ENCODE peak calls at places on chromosomes 6 and 20, in eight cellular contexts. E is astrocyte of the spinal cord, Y is GM12865, K is OCI-LY7, O is ovary, U is fibroblast of mammary gland, Z is right atrium auricular region, L is fibroblast of lung. H is an unnamed sample.

GRCh38 chr6:30881392-30881986 is 2.8 kb upstream of the DDR1 start:
- DNase-seq in E (no peak), Y (no peak), K (no peak), O (no peak), U (no peak), Z (no peak), L (no peak), H (no peak)

GRCh38 chr6:159044899-159045727 is at the start of gene TAGAP:
- DNase-seq in E (no peak), Y (peak; percentile 90), K (peak; percentile 96), O (peak; percentile 46), U (no peak), Z (peak; percentile 79), L (no peak), H (no peak)

GRCh38 chr20:5100684-5101347 is 18.9 kb downstream of the PCNA start:
- DNase-seq in E (peak; percentile 58), Y (peak; percentile 68), K (peak; percentile 70), O (peak; percentile 66), U (peak; percentile 69), Z (peak; percentile 86), L (peak; percentile 52), H (peak; percentile 34)

GRCh38 chr6:44932651-44933091 is 395.5 kb upstream of the RUNX2 start:
- DNase-seq in E (no peak), Y (no peak), K (no peak), O (no peak), U (no peak), Z (no peak), L (no peak), H (no peak)

GRCh38 chr6:162625846-162626540 is 101.6 kb downstream of the PRKN start:
- DNase-seq in E (no peak), Y (no peak), K (no peak), O (no peak), U (peak; percentile 13), Z (no peak), L (no peak), H (no peak)

GRCh38 chr6:26478100-26478984 is 20.6 kb downstream of the BTN2A1 start:
- DNase-seq in E (no peak), Y (no peak), K (no peak), O (no peak), U (no peak), Z (no peak), L (no peak), H (no peak)

GRCh38 chr20:21523895-21524294 is 10.0 kb upstream of the NKX2-2 start:
- DNase-seq in E (no peak), Y (no peak), K (no peak), O (no peak), U (no peak), Z (no peak), L (no peak), H (no peak)

GRCh38 chr6:5457983-5458683 is 196.8 kb downstream of the FARS2 start:
- DNase-seq in E (no peak), Y (no peak), K (no peak), O (no peak), U (no peak), Z (no peak), L (no peak), H (peak; percentile 99)

GRCh38 chr6:159311618-159312017 is 142.4 kb downstream of the FNDC1 start:
- DNase-seq in E (no peak), Y (peak; percentile 14), K (peak; percentile 52), O (no peak), U (no peak), Z (no peak), L (peak; percentile 14), H (no peak)

GRCh38 chr6:3929281-3929798 is 80.2 kb downstream of the FAM50B start:
- DNase-seq in E (no peak), Y (no peak), K (no peak), O (peak; percentile 50), U (peak; percentile 93), Z (no peak), L (peak; percentile 86), H (no peak)

GRCh38 chr6:31882344-31882743 is 3.5 kb upstream of the SLC44A4 start:
- DNase-seq in E (no peak), Y (no peak), K (no peak), O (peak; percentile 38), U (peak; percentile 60), Z (no peak), L (peak; percentile 31), H (no peak)

GRCh38 chr6:117837268-117837667 is 69.8 kb upstream of the SLC35F1 start:
- DNase-seq in E (no peak), Y (no peak), K (no peak), O (no peak), U (no peak), Z (no peak), L (no peak), H (no peak)

GRCh38 chr20:50959543-50960126 is 1.0 kb downstream of the MOCS3 start:
- DNase-seq in E (no peak), Y (no peak), K (no peak), O (no peak), U (no peak), Z (no peak), L (no peak), H (no peak)

GRCh38 chr6:44725070-44725469 is 337.6 kb downstream of the CDC5L start:
- DNase-seq in E (peak; percentile 30), Y (no peak), K (no peak), O (no peak), U (peak; percentile 69), Z (no peak), L (peak; percentile 33), H (no peak)

GRCh38 chr20:64098471-64099013 is 8.8 kb downstream of the NPBWR2 start:
- DNase-seq in E (no peak), Y (no peak), K (no peak), O (no peak), U (no peak), Z (no peak), L (no peak), H (no peak)

GRCh38 chr6:2663123-2663522 is 87.6 kb downstream of the MYLK4 start:
- DNase-seq in E (no peak), Y (peak; percentile 37), K (no peak), O (no peak), U (peak; percentile 23), Z (no peak), L (no peak), H (no peak)

GRCh38 chr6:25431642-25432307 is 152.6 kb downstream of the CARMIL1 start:
- DNase-seq in E (no peak), Y (no peak), K (peak; percentile 65), O (no peak), U (no peak), Z (no peak), L (no peak), H (no peak)

GRCh38 chr6:119170427-119171407 is 92.3 kb upstream of the FAM184A start:
- DNase-seq in E (no peak), Y (no peak), K (no peak), O (no peak), U (peak; percentile 41), Z (no peak), L (peak; percentile 57), H (no peak)

GRCh38 chr6:166466178-166467122 is 83.7 kb upstream of the MPC1 start:
- DNase-seq in E (peak; percentile 85), Y (no peak), K (no peak), O (no peak), U (peak; percentile 90), Z (no peak), L (peak; percentile 98), H (no peak)

GRCh38 chr6:75203721-75204120 is 2.1 kb downstream of the COL12A1 start:
- DNase-seq in E (no peak), Y (no peak), K (no peak), O (peak; percentile 28), U (peak; percentile 72), Z (no peak), L (peak; percentile 56), H (no peak)

GRCh38 chr6:20325641-20326421 is 75.8 kb upstream of the E2F3 start:
- DNase-seq in E (no peak), Y (no peak), K (no peak), O (no peak), U (no peak), Z (no peak), L (no peak), H (no peak)

GRCh38 chr6:154595538-154595937 is 85.1 kb upstream of the CNKSR3 start:
- DNase-seq in E (no peak), Y (no peak), K (no peak), O (no peak), U (no peak), Z (no peak), L (no peak), H (no peak)

GRCh38 chr6:145953200-145953599 is 11.0 kb downstream of the SHPRH start:
- DNase-seq in E (no peak), Y (no peak), K (no peak), O (no peak), U (no peak), Z (no peak), L (peak; percentile 32), H (no peak)
- TF ChIP-seq CTCF in E (no peak), Y (no peak), K (no peak), O (no peak), U (no peak), Z (no peak), L (no peak), H (no peak)

GRCh38 chr6:111972714-111973678 is 80.9 kb upstream of the CCN6 start:
- DNase-seq in E (peak; percentile 97), Y (no peak), K (no peak), O (peak; percentile 48), U (peak; percentile 96), Z (peak; percentile 83), L (peak; percentile 98), H (no peak)
- H3K4me3 ChIP-seq in E (peak overlapping the region; percentile 19), Y (no peak overlapping the region), K (no peak overlapping the region), O (peak overlapping the region; percentile 16), U (peak overlapping the region; percentile 34), Z (no peak overlapping the region), L (peak overlapping the region; percentile 45), H (no peak overlapping the region)

GRCh38 chr6:34152042-34152524 is 6.2 kb upstream of the GRM4 start:
- DNase-seq in E (no peak), Y (no peak), K (no peak), O (no peak), U (no peak), Z (no peak), L (no peak), H (no peak)
- TF ChIP-seq CTCF in E (no peak), Y (no peak), K (no peak), O (no peak), U (no peak), Z (no peak), L (no peak), H (no peak)

GRCh38 chr20:37668166-37668565 is 25.7 kb upstream of the CTNNBL1 start:
- DNase-seq in E (no peak), Y (no peak), K (no peak), O (no peak), U (no peak), Z (no peak), L (no peak), H (no peak)
- H3K4me3 ChIP-seq in E (no peak overlapping the region), Y (no peak overlapping the region), K (no peak overlapping the region), O (no peak overlapping the region), U (no peak overlapping the region), Z (no peak overlapping the region), L (no peak overlapping the region), H (no peak overlapping the region)

DNA sequence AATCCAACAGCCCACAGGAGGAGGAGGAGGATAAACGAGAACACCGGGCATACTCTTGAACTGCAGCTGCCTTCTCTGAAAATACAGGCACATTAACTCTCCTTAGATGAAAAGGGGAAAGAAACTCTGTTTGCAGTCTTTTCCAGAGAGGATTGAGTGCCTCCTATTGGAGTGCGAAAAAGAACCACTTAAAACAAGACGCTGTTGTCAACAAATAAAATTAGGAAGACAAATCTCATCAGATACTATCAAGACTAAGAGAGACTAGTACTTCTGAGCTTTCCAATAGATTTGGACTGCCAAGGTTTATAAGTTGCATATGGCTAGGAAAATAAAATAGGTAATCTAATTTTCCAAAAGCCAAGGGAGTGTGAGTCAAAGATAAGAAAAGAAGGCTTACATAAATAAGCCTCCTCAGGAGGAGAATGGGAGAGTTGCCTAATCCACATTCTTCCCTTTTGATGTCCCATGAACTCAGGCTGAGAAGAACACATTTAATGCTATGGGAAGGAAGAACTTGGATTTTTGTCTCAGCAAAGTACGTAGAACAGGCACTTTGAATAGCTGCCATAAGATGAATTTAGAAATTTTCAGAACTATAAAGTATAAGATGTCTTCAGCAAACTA is 154.7 kb downstream of the ARHGAP18 start:
- DNase-seq in E (peak; percentile 67), Y (no peak), K (no peak), O (no peak), U (peak; percentile 59), Z (no peak), L (peak; percentile 71), H (no peak)
- TF ChIP-seq CTCF in E (no peak), Y (no peak), K (no peak), O (no peak), U (no peak), Z (no peak), L (no peak), H (no peak)